ENCODE peak calls at places on chromosome 11, in nine cellular contexts. E is ovary; K is GM23248; Q is upper lobe of right lung; G is MM.1S; V is effector memory CD4-positive, alpha-beta T cell; O is CD8-positive, alpha-beta T cell; X is CD8-positive, alpha-beta memory T cell; Y is SJCRH30. N is an unnamed sample. For H3K27me3 and H3K9me3, the result is how much of the 10 kb centered on the place peaks cover.

GRCh38 chr11:115963170-115963569 is 459.0 kb upstream of the CADM1 start:
- DNase-seq in E (no peak), K (no peak), Q (no peak), G (no peak), V (no peak), O (no peak), X (no peak), Y (peak), N (no peak)

GRCh38 chr11:12242071-12242672 is 131.8 kb downstream of the MICAL2 start:
- DNase-seq in E (no peak), K (no peak), Q (no peak), G (no peak), V (no peak), O (peak), X (no peak), Y (no peak), N (no peak)

GRCh38 chr11:114258696-114259095 is 37.5 kb upstream of the NNMT start:
- DNase-seq in E (no peak), K (no peak), Q (no peak), G (no peak), V (no peak), O (no peak), X (no peak), Y (no peak), N (no peak)

GRCh38 chr11:16081756-16082531 is 274.4 kb downstream of the SOX6 start:
- DNase-seq in E (no peak), K (no peak), Q (no peak), G (no peak), V (no peak), O (no peak), X (no peak), Y (peak), N (no peak)

GRCh38 chr11:73288873-73289707 is 17.0 kb downstream of the P2RY6 start:
- DNase-seq in E (peak), K (peak), Q (peak), G (peak), V (peak), O (peak), X (peak), Y (peak), N (peak)

GRCh38 chr11:67615455-67616430 is 9.0 kb downstream of the NDUFV1 start:
- DNase-seq in E (no peak), K (peak), Q (peak), G (peak), V (no peak), O (no peak), X (peak), Y (peak), N (no peak)

GRCh38 chr11:112581747-112582146 is 321.1 kb upstream of the PLET1 start:
- DNase-seq in E (no peak), K (no peak), Q (no peak), G (no peak), V (no peak), O (no peak), X (no peak), Y (no peak), N (no peak)

GRCh38 chr11:17221968-17222367 is 14.2 kb upstream of the PIK3C2A start:
- DNase-seq in E (no peak), K (peak), Q (no peak), G (no peak), V (no peak), O (no peak), X (no peak), Y (no peak), N (no peak)

GRCh38 chr11:22471405-22471804 is 133.2 kb downstream of the SLC17A6 start:
- DNase-seq in E (no peak), K (no peak), Q (no peak), G (no peak), V (no peak), O (no peak), X (no peak), Y (no peak), N (no peak)

GRCh38 chr11:126188332-126189108 is 22.9 kb downstream of the RPUSD4 start:
- DNase-seq in E (no peak), K (no peak), Q (peak), G (peak), V (no peak), O (no peak), X (no peak), Y (no peak), N (no peak)

GRCh38 chr11:2645779-2646118 is 54.0 kb downstream of the KCNQ1OT1 start:
- DNase-seq in E (no peak), K (no peak), Q (no peak), G (no peak), V (no peak), O (no peak), X (no peak), Y (peak), N (no peak)

GRCh38 chr11:115505165-115505564 is 950 bp upstream of the CADM1 start:
- DNase-seq in E (peak), K (no peak), Q (no peak), G (peak), V (no peak), O (no peak), X (no peak), Y (peak), N (no peak)

GRCh38 chr11:94400075-94400838 is 962 bp downstream of the GPR83 start:
- DNase-seq in E (no peak), K (no peak), Q (no peak), G (no peak), V (no peak), O (no peak), X (no peak), Y (no peak), N (no peak)

GRCh38 chr11:21912280-21912679 is 280.6 kb upstream of the ANO5 start:
- DNase-seq in E (no peak), K (no peak), Q (no peak), G (no peak), V (no peak), O (no peak), X (no peak), Y (no peak), N (no peak)

GRCh38 chr11:98940913-98941312 is 79.8 kb upstream of the CNTN5 start:
- DNase-seq in E (no peak), K (no peak), Q (no peak), G (no peak), V (no peak), O (no peak), X (no peak), Y (peak), N (no peak)

GRCh38 chr11:80702264-80702663 is 1261.4 kb upstream of the TENM4 start:
- DNase-seq in E (no peak), K (no peak), Q (no peak), G (no peak), V (no peak), O (no peak), X (no peak), Y (no peak), N (no peak)

GRCh38 chr11:1402355-1402754 is 12.6 kb downstream of the BRSK2 start:
- DNase-seq in E (no peak), K (no peak), Q (no peak), G (no peak), V (no peak), O (no peak), X (no peak), Y (no peak), N (no peak)

GRCh38 chr11:128463386-128463829 is 124.0 kb downstream of the ETS1 start:
- DNase-seq in E (peak), K (peak), Q (no peak), G (no peak), V (no peak), O (no peak), X (no peak), Y (no peak), N (no peak)

GRCh38 chr11:73236879-73237278 is 18.8 kb downstream of the P2RY2 start:
- DNase-seq in E (no peak), K (peak), Q (peak), G (peak), V (no peak), O (no peak), X (no peak), Y (peak), N (no peak)

GRCh38 chr11:67666303-67666645 is 8.1 kb downstream of the ALDH3B2 start:
- DNase-seq in E (no peak), K (no peak), Q (no peak), G (no peak), V (no peak), O (no peak), X (no peak), Y (no peak), N (no peak)

GRCh38 chr11:86395061-86395551 is 20.4 kb downstream of the CCDC81 start:
- DNase-seq in E (peak), K (peak), Q (no peak), G (no peak), V (no peak), O (no peak), X (no peak), Y (no peak), N (no peak)

GRCh38 chr11:93525601-93526000 is 17.6 kb downstream of the SMCO4 start:
- DNase-seq in E (no peak), K (peak), Q (no peak), G (no peak), V (no peak), O (no peak), X (no peak), Y (no peak), N (no peak)

GRCh38 chr11:1908579-1908978 is 10.9 kb upstream of the TNNT3 start:
- DNase-seq in E (no peak), K (no peak), Q (no peak), G (no peak), V (no peak), O (no peak), X (no peak), Y (no peak), N (no peak)

DNA sequence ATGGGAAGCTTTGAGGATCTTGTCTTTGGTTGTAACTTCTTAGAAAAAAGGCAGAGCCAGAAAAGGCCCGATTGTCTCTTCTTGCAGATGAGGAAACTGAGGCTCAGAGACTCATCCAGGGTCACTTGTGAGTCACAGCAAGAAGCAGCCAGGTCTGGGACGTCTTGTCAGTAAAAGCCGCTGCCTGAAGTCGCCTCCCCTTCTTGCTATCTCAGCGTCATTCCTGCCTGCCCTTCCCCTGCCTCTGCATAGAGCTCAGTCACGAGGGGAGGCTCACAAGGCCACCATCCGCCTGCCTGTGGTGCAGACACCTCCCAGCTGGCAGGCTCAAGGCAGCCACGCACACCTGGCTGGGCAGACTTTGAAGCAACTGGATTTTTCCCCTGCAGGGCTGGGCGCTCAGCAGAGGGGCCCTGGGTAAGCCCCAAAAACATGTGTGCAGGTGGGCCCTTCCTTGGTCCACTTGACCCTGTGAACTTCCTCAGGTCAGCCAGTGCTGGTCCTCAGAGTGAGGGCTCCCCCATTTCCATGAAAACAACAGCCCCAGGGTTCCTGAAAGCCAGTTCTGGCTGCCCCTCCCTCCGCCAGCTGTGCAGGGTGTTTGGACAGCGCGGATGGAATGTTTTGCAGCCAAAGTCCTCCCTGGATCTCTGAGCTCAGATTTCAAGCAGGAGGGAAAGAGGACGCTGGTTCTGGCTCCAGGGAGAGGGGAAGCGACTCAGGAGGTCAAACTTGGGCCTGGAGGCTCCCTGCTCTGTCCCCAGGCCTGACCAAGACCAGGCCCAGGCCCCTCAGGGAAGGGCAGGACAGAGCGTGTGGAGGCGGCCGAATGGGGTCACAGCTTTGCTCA is 6.0 kb upstream of the RAB3IL1 start:
- DNase-seq in E (peak), K (peak), Q (no peak), G (peak), V (no peak), O (no peak), X (no peak), Y (peak), N (no peak)
- H3K4me3 ChIP-seq in E (no peak), K (no peak), Q (no peak), G (no peak), V (no peak), O (no peak), X (no peak), Y (no peak), N (no peak)

GRCh38 chr11:45288395-45288794 is 2.3 kb upstream of the SYT13 start:
- DNase-seq in E (no peak), K (no peak), Q (no peak), G (no peak), V (no peak), O (no peak), X (no peak), Y (no peak), N (no peak)
- H3K27me3 ChIP-seq in E (under half), K (half or more), Q (half or more), G (under half), V (under half), O (under half), X (under half), Y (under half), N (under half)

GRCh38 chr11:64415286-64415685 is 56.3 kb downstream of the RPS6KA4 start:
- DNase-seq in E (no peak), K (no peak), Q (no peak), G (no peak), V (no peak), O (no peak), X (no peak), Y (peak), N (no peak)

GRCh38 chr11:64415996-64416728 is 57.2 kb downstream of the RPS6KA4 start:
- DNase-seq in E (no peak), K (no peak), Q (no peak), G (no peak), V (no peak), O (no peak), X (no peak), Y (no peak), N (no peak)

GRCh38 chr11:64419257-64419790 is 60.4 kb downstream of the RPS6KA4 start:
- DNase-seq in E (no peak), K (no peak), Q (no peak), G (no peak), V (no peak), O (no peak), X (no peak), Y (no peak), N (no peak)

GRCh38 chr11:64419818-64420485 is 61.0 kb downstream of the RPS6KA4 start:
- DNase-seq in E (no peak), K (peak), Q (no peak), G (no peak), V (no peak), O (no peak), X (no peak), Y (peak), N (no peak)
- H3K9me3 ChIP-seq in E (under half), K (under half), Q (under half), G (under half), V (under half), O (under half), X (under half), Y (under half), N (under half)

DNA sequence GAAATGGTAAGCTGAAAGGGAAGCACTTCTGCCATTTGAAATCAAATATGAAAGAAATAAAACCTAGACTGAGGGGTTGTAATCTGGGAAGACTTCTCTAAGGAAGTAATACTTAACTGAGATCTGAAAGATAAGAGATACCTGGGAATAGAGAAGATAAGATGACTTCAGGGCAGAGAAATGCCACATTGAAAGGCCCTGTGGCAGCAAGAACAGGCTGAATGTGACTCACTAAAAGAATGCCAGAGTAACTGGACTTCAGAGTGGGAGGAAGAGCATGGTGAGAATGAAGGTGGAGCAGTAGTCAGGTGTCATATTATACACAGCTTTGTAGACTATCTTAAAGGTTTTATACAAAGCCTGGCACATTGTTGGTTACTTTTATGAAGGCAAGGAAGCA is 17.6 kb downstream of the CALCA start:
- DNase-seq in E (no peak), K (no peak), Q (no peak), G (no peak), V (no peak), O (no peak), X (no peak), Y (no peak), N (no peak)
- H3K4me3 ChIP-seq in E (no peak), K (no peak), Q (no peak), G (no peak), V (no peak), O (no peak), X (no peak), Y (no peak), N (no peak)

GRCh38 chr11:120914021-120914420 is 109.9 kb upstream of the TBCEL start:
- DNase-seq in E (no peak), K (no peak), Q (no peak), G (no peak), V (no peak), O (no peak), X (no peak), Y (no peak), N (no peak)

GRCh38 chr11:120912915-120913314 is 111.0 kb upstream of the TBCEL start:
- DNase-seq in E (no peak), K (no peak), Q (no peak), G (no peak), V (no peak), O (no peak), X (no peak), Y (no peak), N (no peak)

GRCh38 chr11:120909676-120910215 is 114.2 kb upstream of the TBCEL start:
- DNase-seq in E (no peak), K (no peak), Q (no peak), G (no peak), V (no peak), O (no peak), X (no peak), Y (no peak), N (no peak)

GRCh38 chr11:120912504-120912903 is 111.4 kb upstream of the TBCEL start:
- DNase-seq in E (no peak), K (peak), Q (no peak), G (no peak), V (no peak), O (no peak), X (no peak), Y (no peak), N (no peak)

GRCh38 chr11:120911943-120912342 is 112.0 kb upstream of the TBCEL start:
- DNase-seq in E (no peak), K (no peak), Q (no peak), G (no peak), V (no peak), O (no peak), X (no peak), Y (no peak), N (no peak)
- H3K27me3 ChIP-seq in E (under half), K (under half), Q (under half), G (under half), V (under half), O (under half), X (under half), Y (under half), N (under half)

GRCh38 chr11:40202569-40202968 is 1256.9 kb downstream of the LRRC4C start:
- DNase-seq in E (no peak), K (no peak), Q (no peak), G (no peak), V (no peak), O (no peak), X (no peak), Y (no peak), N (no peak)

GRCh38 chr11:40203606-40204005 is 1255.8 kb downstream of the LRRC4C start:
- DNase-seq in E (no peak), K (no peak), Q (no peak), G (no peak), V (no peak), O (no peak), X (no peak), Y (no peak), N (no peak)

DNA sequence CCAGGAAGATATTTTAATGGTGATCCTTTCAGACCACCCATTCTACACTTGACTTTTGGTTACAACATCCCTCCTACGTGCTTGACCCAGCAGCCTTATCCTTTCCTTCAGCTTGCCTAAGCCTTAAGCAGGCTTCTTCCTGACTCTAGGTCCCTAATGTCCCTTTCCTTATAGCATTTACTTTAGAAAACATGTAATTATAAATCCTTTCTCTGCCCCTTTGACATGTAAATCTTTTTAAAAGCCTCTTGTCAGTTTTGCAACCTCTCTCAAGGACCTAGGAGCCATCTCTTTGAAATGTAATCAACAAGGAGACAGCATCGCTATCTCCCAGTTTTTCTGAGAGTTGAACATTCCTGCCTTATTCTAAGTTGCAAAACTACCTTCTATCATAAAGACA is 1255.2 kb downstream of the LRRC4C start:
- DNase-seq in E (no peak), K (no peak), Q (no peak), G (no peak), V (no peak), O (no peak), X (no peak), Y (no peak), N (no peak)
- H3K9me3 ChIP-seq in E (under half), K (under half), Q (under half), G (under half), V (under half), O (under half), X (under half), Y (under half), N (under half)

DNA sequence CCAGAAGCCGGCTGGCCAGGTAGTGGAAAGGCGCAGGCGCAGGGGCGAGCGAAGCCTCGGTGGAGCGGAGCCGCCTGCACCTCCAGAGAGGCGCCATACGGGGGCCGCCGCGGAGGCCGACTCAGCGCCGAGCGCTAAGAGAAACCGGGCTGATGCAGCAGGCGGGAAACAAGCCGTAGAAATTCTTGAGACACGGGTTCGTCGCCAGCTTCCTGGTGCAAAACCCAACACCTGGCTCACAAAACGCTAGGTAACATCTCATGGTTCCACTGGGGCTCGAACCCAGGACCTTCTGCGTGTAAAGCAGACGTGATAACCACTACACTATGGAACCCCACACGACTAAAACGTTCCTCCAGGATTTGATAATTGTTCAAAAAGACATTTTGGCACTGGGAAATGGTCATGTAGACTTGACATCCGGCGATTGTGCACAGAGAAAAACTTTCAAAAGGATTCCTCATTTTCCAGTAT is 39.1 kb downstream of the OR4D9 start:
- DNase-seq in E (peak), K (peak), Q (peak), G (peak), V (peak), O (peak), X (peak), Y (peak), N (peak)
- H3K4me3 ChIP-seq in E (peak), K (peak), Q (peak), G (peak), V (peak), O (peak), X (peak), Y (peak), N (peak)

GRCh38 chr11:120218695-120219033 is 7.8 kb downstream of the OAF start:
- DNase-seq in E (no peak), K (no peak), Q (no peak), G (no peak), V (no peak), O (no peak), X (no peak), Y (no peak), N (no peak)

GRCh38 chr11:120216426-120217102 is 5.7 kb downstream of the OAF start:
- DNase-seq in E (no peak), K (no peak), Q (no peak), G (no peak), V (no peak), O (no peak), X (no peak), Y (no peak), N (no peak)

GRCh38 chr11:120217526-120217925 is 6.7 kb downstream of the OAF start:
- DNase-seq in E (no peak), K (no peak), Q (no peak), G (no peak), V (no peak), O (no peak), X (no peak), Y (no peak), N (no peak)

GRCh38 chr11:120219157-120219934 is 8.5 kb downstream of the OAF start:
- DNase-seq in E (no peak), K (peak), Q (no peak), G (no peak), V (no peak), O (no peak), X (no peak), Y (no peak), N (no peak)

GRCh38 chr11:120217941-120218694 is 7.3 kb downstream of the OAF start:
- DNase-seq in E (no peak), K (no peak), Q (no peak), G (no peak), V (no peak), O (no peak), X (no peak), Y (no peak), N (no peak)
- H3K27me3 ChIP-seq in E (under half), K (under half), Q (under half), G (under half), V (under half), O (under half), X (under half), Y (under half), N (under half)

N was measured in naive thymus-derived CD4-positive, alpha-beta T cell.